ENCODE peak calls at places on chromosomes 11 and 22, in five cellular contexts. W is K562, X is H1, G is GM12878, S is HepG2. A is an unnamed sample.
A peak's percentile ranks its signal among the peaks of the same experiment; 100 is the strongest.

GRCh38 chr11:118618991-118619375 is 11.6 kb downstream of the PHLDB1 start:
- DNase-seq in W (no peak), X (no peak), G (no peak), S (no peak), A (no peak)

GRCh38 chr11:86511086-86511551 is 136.4 kb downstream of the CCDC81 start:
- DNase-seq in W (peak; percentile 32), X (no peak), G (peak; percentile 27), S (no peak), A (no peak)

GRCh38 chr11:113161671-113162589 is 152.5 kb upstream of the TTC12 start:
- DNase-seq in W (no peak), X (no peak), G (no peak), S (no peak), A (no peak)

GRCh38 chr11:86608251-86608799 is 64.1 kb downstream of the ME3 start:
- DNase-seq in W (peak; percentile 62), X (no peak), G (peak; percentile 21), S (peak; percentile 60), A (peak; percentile 82)

GRCh38 chr11:60960405-60960804 is 8.4 kb upstream of the SLC15A3 start:
- DNase-seq in W (no peak), X (no peak), G (no peak), S (no peak), A (no peak)

GRCh38 chr22:37489994-37490393 is 3.8 kb upstream of the MFNG start:
- DNase-seq in W (no peak), X (no peak), G (no peak), S (no peak), A (no peak)

GRCh38 chr22:37749831-37750595 is 53.2 kb downstream of the TRIOBP start:
- DNase-seq in W (no peak), X (no peak), G (no peak), S (peak; percentile 28), A (no peak)

GRCh38 chr11:47716692-47717091 is 1.5 kb upstream of the AGBL2 start:
- DNase-seq in W (no peak), X (no peak), G (no peak), S (no peak), A (no peak)

GRCh38 chr11:3936517-3936916 is 81.1 kb downstream of the STIM1 start:
- DNase-seq in W (no peak), X (no peak), G (no peak), S (no peak), A (no peak)

GRCh38 chr22:44271010-44271500 is 41.7 kb downstream of the SHISAL1 start:
- DNase-seq in W (no peak), X (no peak), G (no peak), S (no peak), A (no peak)

GRCh38 chr11:19419813-19420212 is 179.1 kb upstream of the E2F8 start:
- DNase-seq in W (no peak), X (no peak), G (no peak), S (no peak), A (no peak)

GRCh38 chr11:47967577-47968230 is 12.7 kb upstream of the PTPRJ start:
- DNase-seq in W (no peak), X (no peak), G (no peak), S (no peak), A (no peak)

GRCh38 chr11:36451681-36452080 is 58.4 kb downstream of the TRAF6 start:
- DNase-seq in W (no peak), X (no peak), G (no peak), S (no peak), A (no peak)

GRCh38 chr11:3849297-3849874 is 6.1 kb upstream of the STIM1 start:
- DNase-seq in W (peak; percentile 57), X (no peak), G (no peak), S (peak; percentile 41), A (peak; percentile 66)

GRCh38 chr22:48496987-48497650 is 1330.6 kb downstream of the BRD1 start:
- DNase-seq in W (no peak), X (no peak), G (no peak), S (no peak), A (peak; percentile 47)

GRCh38 chr11:64764753-64765152 is 5.0 kb upstream of the PYGM start:
- DNase-seq in W (no peak), X (no peak), G (no peak), S (no peak), A (no peak)

GRCh38 chr11:58254936-58255335 is 13.1 kb downstream of the OR10W1 start:
- DNase-seq in W (no peak), X (no peak), G (no peak), S (no peak), A (no peak)

GRCh38 chr11:45026835-45027234 is 76.2 kb upstream of the TP53I11 start:
- DNase-seq in W (no peak), X (no peak), G (no peak), S (no peak), A (no peak)

GRCh38 chr22:16937811-16938210 is 70.2 kb downstream of the GAB4 start:
- DNase-seq in W (no peak), X (no peak), G (no peak), S (no peak), A (no peak)

GRCh38 chr11:7600205-7600775 is 73.0 kb downstream of the CYB5R2 start:
- DNase-seq in W (no peak), X (no peak), G (no peak), S (peak; percentile 89), A (no peak)

GRCh38 chr11:84721561-84721961 is 905.6 kb downstream of the DLG2 start:
- DNase-seq in W (no peak), X (no peak), G (no peak), S (no peak), A (no peak)

GRCh38 chr11:114059984-114060401 is 482 bp downstream of the ZBTB16 start:
- DNase-seq in W (peak; percentile 27), X (no peak), G (no peak), S (no peak), A (peak; percentile 53)

GRCh38 chr11:100817620-100818019 is 130.5 kb downstream of the ARHGAP42 start:
- DNase-seq in W (no peak), X (no peak), G (no peak), S (no peak), A (no peak)

GRCh38 chr11:71266114-71266833 is 13.9 kb upstream of the SHANK2 start:
- DNase-seq in W (no peak), X (no peak), G (no peak), S (no peak), A (peak; percentile 90)

GRCh38 chr11:9893474-9893873 is 229.6 kb downstream of the SWAP70 start:
- DNase-seq in W (no peak), X (no peak), G (no peak), S (no peak), A (peak; percentile 44)

GRCh38 chr11:103257360-103257759 is 148.1 kb downstream of the DYNC2H1 start:
- DNase-seq in W (no peak), X (no peak), G (no peak), S (peak; percentile 3), A (peak; percentile 60)

GRCh38 chr11:126564588-126564987 is 209.1 kb downstream of the ST3GAL4 start:
- DNase-seq in W (no peak), X (peak; percentile 39), G (no peak), S (no peak), A (peak; percentile 74)

DNA sequence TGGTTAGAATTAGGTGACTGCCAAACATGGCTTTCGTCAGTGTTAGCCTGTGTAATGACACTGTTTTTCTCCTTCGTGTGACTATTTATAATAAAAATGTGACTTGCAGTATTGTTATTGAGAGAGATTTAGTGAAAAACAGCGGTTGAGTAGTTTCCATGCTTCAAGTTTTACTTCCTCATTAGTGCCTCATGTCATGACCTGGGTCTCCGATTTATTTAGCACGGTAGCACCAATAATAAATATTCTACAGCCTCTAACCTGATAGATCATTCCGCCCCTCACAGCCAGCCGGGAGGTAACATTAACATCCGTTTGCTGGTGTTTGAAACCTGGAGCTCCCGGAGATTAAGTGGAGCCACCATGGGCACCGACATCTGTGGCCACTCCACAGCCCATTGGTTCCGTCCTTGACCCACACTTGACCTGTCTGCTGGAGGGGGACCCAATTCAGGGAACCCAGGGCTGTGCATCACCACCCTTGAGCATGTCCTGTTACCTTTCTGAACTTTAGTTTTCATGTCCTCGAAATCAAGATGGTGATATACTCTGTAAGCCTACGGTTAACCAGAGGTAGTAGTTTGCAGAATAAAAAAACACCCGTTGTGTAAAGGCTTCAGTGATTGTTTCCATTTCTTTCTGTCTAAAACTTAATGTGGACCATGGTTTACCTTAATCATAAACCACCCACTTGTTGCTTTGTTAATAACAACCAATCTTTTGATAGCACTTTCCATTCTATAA is 104.1 kb downstream of the ATXN10 start:
- DNase-seq in W (no peak), X (no peak), G (peak; percentile 72), S (no peak), A (no peak)
- TF ChIP-seq CREB1 in W (no peak), X (no peak), G (peak; percentile 79), S (no peak), A (no peak)

DNA sequence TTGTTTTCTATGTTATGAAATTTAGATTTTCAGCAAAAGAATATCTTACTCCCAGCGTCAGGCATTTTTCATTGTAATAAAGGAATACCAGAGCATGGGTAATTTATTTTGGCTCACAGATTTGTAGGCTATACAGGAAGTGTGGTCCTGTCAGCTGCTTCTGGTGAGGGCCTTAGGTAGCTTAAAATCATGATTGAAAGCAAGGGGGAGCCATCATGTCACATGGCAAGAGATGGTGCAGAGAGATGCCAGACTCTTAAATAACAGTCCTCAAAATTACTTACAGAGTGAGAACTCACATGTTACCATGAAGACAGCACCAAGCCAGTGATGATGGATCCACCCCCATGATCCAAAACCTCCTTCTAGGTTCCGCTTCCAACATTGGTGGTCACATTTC is 825.0 kb upstream of the CHORDC1 start:
- DNase-seq in W (no peak), X (no peak), G (no peak), S (no peak), A (peak; percentile 24)
- H2AFZ ChIP-seq in W (no peak overlapping the region), X (no peak overlapping the region), G (no peak overlapping the region), S (no peak overlapping the region), A (no peak overlapping the region)

GRCh38 chr22:27222178-27222577 is 564.8 kb downstream of the MIAT start:
- DNase-seq in W (no peak), X (no peak), G (no peak), S (no peak), A (no peak)

GRCh38 chr22:27226666-27227065 is 569.3 kb downstream of the MIAT start:
- DNase-seq in W (no peak), X (no peak), G (no peak), S (no peak), A (no peak)

GRCh38 chr22:27223317-27224177 is 566.2 kb downstream of the MIAT start:
- DNase-seq in W (no peak), X (no peak), G (no peak), S (no peak), A (no peak)

GRCh38 chr22:27228771-27229170 is 571.4 kb downstream of the MIAT start:
- DNase-seq in W (no peak), X (no peak), G (no peak), S (no peak), A (peak; percentile 43)

GRCh38 chr22:27224485-27225364 is 567.3 kb downstream of the MIAT start:
- DNase-seq in W (no peak), X (no peak), G (no peak), S (no peak), A (no peak)
- TF ChIP-seq CREB1 in W (no peak), X (no peak), G (no peak), S (no peak), A (no peak)

GRCh38 chr11:10899542-10899830 is 41.6 kb upstream of the ZBED5 start:
- DNase-seq in W (peak; percentile 89), X (no peak), G (no peak), S (no peak), A (no peak)

GRCh38 chr11:10898763-10899541 is 41.1 kb upstream of the ZBED5 start:
- DNase-seq in W (peak; percentile 53), X (no peak), G (no peak), S (no peak), A (no peak)

GRCh38 chr11:10897150-10897549 is 39.3 kb upstream of the ZBED5 start:
- DNase-seq in W (no peak), X (no peak), G (no peak), S (no peak), A (no peak)

GRCh38 chr11:10896493-10896892 is 38.6 kb upstream of the ZBED5 start:
- DNase-seq in W (no peak), X (no peak), G (no peak), S (no peak), A (no peak)

GRCh38 chr11:10898003-10898762 is 40.3 kb upstream of the ZBED5 start:
- DNase-seq in W (no peak), X (no peak), G (no peak), S (no peak), A (no peak)
- H2AFZ ChIP-seq in W (peak overlapping the region; percentile 98), X (no peak overlapping the region), G (no peak overlapping the region), S (no peak overlapping the region), A (no peak overlapping the region)

A was measured in GM23338.